ENCODE peak calls at places on chromosome 16, in four cellular contexts. B is GM12878; U is CD8-positive, alpha-beta T cell; Q is astrocyte of the spinal cord. E is an unnamed sample.

GRCh38 chr16:3173892-3174617 is 13.9 kb upstream of the OR1F1 start:
- DNase-seq in B (no peak), U (no peak), Q (no peak), E (no peak)

GRCh38 chr16:75079346-75079926 is 37.1 kb downstream of the LDHD start:
- DNase-seq in B (no peak), U (no peak), Q (no peak), E (no peak)

GRCh38 chr16:85796152-85796551 is 3.2 kb downstream of the EMC8 start:
- DNase-seq in B (no peak), U (no peak), Q (no peak), E (no peak)

GRCh38 chr16:17305694-17306093 is 165.1 kb downstream of the XYLT1 start:
- DNase-seq in B (peak; percentile 48), U (no peak), Q (no peak), E (no peak)

GRCh38 chr16:87603684-87604571 is 1.6 kb downstream of the JPH3 start:
- DNase-seq in B (no peak), U (no peak), Q (no peak), E (peak; percentile 80)

GRCh38 chr16:31277659-31278260 is 18.0 kb downstream of the ITGAM start:
- DNase-seq in B (no peak), U (no peak), Q (no peak), E (no peak)

GRCh38 chr16:86222965-86223551 is 287.3 kb upstream of the FOXF1 start:
- DNase-seq in B (no peak), U (no peak), Q (peak; percentile 85), E (no peak)

GRCh38 chr16:54282923-54283734 is 3.5 kb downstream of the IRX3 start:
- DNase-seq in B (no peak), U (no peak), Q (no peak), E (no peak)

GRCh38 chr16:83715217-83715920 is 92.4 kb upstream of the HSBP1 start:
- DNase-seq in B (no peak), U (no peak), Q (peak; percentile 38), E (peak; percentile 33)

GRCh38 chr16:81429045-81429521 is 15.5 kb upstream of the CMIP start:
- DNase-seq in B (no peak), U (no peak), Q (no peak), E (peak; percentile 23)

GRCh38 chr16:30470632-30471007 is 1.9 kb upstream of the ITGAL start:
- DNase-seq in B (no peak), U (no peak), Q (no peak), E (no peak)

GRCh38 chr16:52227851-52228250 is 319.1 kb downstream of the TOX3 start:
- DNase-seq in B (no peak), U (no peak), Q (no peak), E (no peak)

GRCh38 chr16:85570735-85571562 is 42.2 kb upstream of the GSE1 start:
- DNase-seq in B (peak; percentile 77), U (peak; percentile 71), Q (no peak), E (no peak)

GRCh38 chr16:72467157-72467759 is 295.3 kb upstream of the PMFBP1 start:
- DNase-seq in B (no peak), U (no peak), Q (peak; percentile 66), E (peak; percentile 31)

GRCh38 chr16:76654421-76654820 is 377.2 kb downstream of the CNTNAP4 start:
- DNase-seq in B (no peak), U (no peak), Q (no peak), E (no peak)

GRCh38 chr16:52861614-52862022 is 191.1 kb downstream of the CHD9NB start:
- DNase-seq in B (no peak), U (no peak), Q (no peak), E (peak; percentile 3)

GRCh38 chr16:69523571-69523970 is 42.2 kb upstream of the NFAT5 start:
- DNase-seq in B (no peak), U (no peak), Q (no peak), E (no peak)

GRCh38 chr16:87295661-87296531 is 21.3 kb downstream of the C16orf95 start:
- DNase-seq in B (no peak), U (no peak), Q (no peak), E (no peak)

GRCh38 chr16:81873843-81874752 is 95.0 kb downstream of the PLCG2 start:
- DNase-seq in B (no peak), U (peak; percentile 47), Q (peak; percentile 26), E (no peak)

GRCh38 chr16:2894231-2894630 is 11.2 kb downstream of the FLYWCH2 start:
- DNase-seq in B (no peak), U (no peak), Q (no peak), E (no peak)

GRCh38 chr16:84899414-84899813 is 79.6 kb downstream of the CRISPLD2 start:
- DNase-seq in B (no peak), U (no peak), Q (no peak), E (no peak)

GRCh38 chr16:87033021-87033471 is 284.1 kb downstream of the C16orf95 start:
- DNase-seq in B (no peak), U (no peak), Q (no peak), E (no peak)

GRCh38 chr16:82282662-82283061 is 112.6 kb upstream of the MPHOSPH6 start:
- DNase-seq in B (no peak), U (no peak), Q (no peak), E (no peak)

GRCh38 chr16:716250-716607 is 1.3 kb downstream of the METRN start:
- DNase-seq in B (no peak), U (no peak), Q (peak; percentile 77), E (peak; percentile 80)

GRCh38 chr16:82782715-82783251 is 156.0 kb downstream of the CDH13 start:
- DNase-seq in B (no peak), U (no peak), Q (peak; percentile 12), E (peak; percentile 26)